ENCODE peak calls at places on chromosomes 1 and 21, in ten cellular contexts. A is left lung, X is esophagus squamous epithelium, R is stomach, M is lung, O is sigmoid colon, Y is fibroblast of mammary gland, P is prostate gland, V is AG04450, K is AG04449. H is an unnamed sample.

GRCh38 chr1:222310830-222311229 is 237.1 kb downstream of the HHIPL2 start:
- DNase-seq in R (no peak), K (no peak), Y (no peak), A (no peak), X (no peak), O (no peak), M (no peak), V (no peak), P (no peak), H (no peak)

GRCh38 chr1:89519779-89520358 is 4.8 kb upstream of the LRRC8B start:
- DNase-seq in P (peak; percentile 19), V (no peak), A (no peak), K (no peak), X (no peak), O (no peak), Y (peak; percentile 66), M (no peak), R (no peak), H (peak; percentile 43)

GRCh38 chr21:24716306-24716918 is 890.9 kb downstream of the MRPL39 start:
- DNase-seq in V (no peak), M (no peak), X (no peak), K (peak; percentile 14), P (no peak), O (no peak), A (no peak), R (no peak), Y (no peak), H (peak; percentile 0)

GRCh38 chr1:235997049-235997448 is 67.8 kb downstream of the NID1 start:
- DNase-seq in V (no peak), X (no peak), P (no peak), A (no peak), K (no peak), R (no peak), Y (no peak), M (no peak), O (no peak), H (no peak)

GRCh38 chr1:24555591-24556413 is at the start of gene NCMAP:
- DNase-seq in A (peak; percentile 52), O (no peak), K (no peak), R (peak; percentile 88), X (no peak), P (peak; percentile 56), Y (no peak), V (no peak), M (peak; percentile 65), H (no peak)

GRCh38 chr1:43691871-43692815 is 15.2 kb upstream of the ST3GAL3 start:
- DNase-seq in Y (no peak), A (no peak), O (no peak), R (no peak), P (no peak), K (no peak), V (no peak), M (no peak), X (no peak), H (no peak)

GRCh38 chr1:47262787-47263413 is 30.9 kb upstream of the TAL1 start:
- DNase-seq in P (peak; percentile 21), R (peak; percentile 44), O (no peak), V (no peak), M (peak; percentile 45), Y (peak; percentile 54), K (no peak), A (no peak), X (no peak), H (peak; percentile 32)

GRCh38 chr1:226678701-226679100 is 60.4 kb downstream of the ITPKB start:
- DNase-seq in K (no peak), M (no peak), V (no peak), A (no peak), X (no peak), Y (no peak), R (no peak), P (no peak), O (peak; percentile 65), H (no peak)

GRCh38 chr1:10889628-10890353 is 93.3 kb upstream of the CASZ1 start:
- DNase-seq in K (no peak), A (no peak), V (no peak), R (no peak), M (no peak), X (no peak), O (no peak), Y (no peak), P (no peak), H (no peak)

GRCh38 chr21:43816611-43817071 is 27.3 kb downstream of the RRP1 start:
- DNase-seq in K (no peak), P (no peak), R (no peak), V (no peak), M (no peak), A (no peak), O (no peak), X (no peak), Y (no peak), H (no peak)

DNA sequence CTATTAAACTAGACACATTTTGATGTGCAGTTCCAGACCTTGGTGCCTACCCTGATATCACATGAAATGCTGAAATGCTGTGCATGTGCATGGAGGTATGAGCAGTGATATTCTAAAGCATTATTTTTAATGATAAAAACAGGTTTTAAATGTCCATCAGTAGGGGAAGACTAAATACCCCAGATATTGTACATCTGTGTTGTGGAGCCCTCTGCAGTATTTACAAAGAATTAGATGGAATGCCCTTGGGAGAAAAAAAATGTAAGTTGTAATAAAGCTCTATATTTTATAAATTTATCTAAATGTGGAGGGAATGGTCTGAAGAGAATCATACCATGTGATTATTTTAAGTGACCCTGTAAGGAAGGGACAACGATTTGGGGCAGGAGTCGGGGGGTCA is 39.1 kb upstream of the IGSF5 start:
- DNase-seq in K (no peak), Y (no peak), X (no peak), A (no peak), V (no peak), R (no peak), M (no peak), O (no peak), P (no peak), H (peak; percentile 31)
- TF ChIP-seq CTCF in K (no peak), Y (peak; percentile 18), X (no peak), A (no peak), V (peak; percentile 35), R (no peak), M (no peak), O (no peak), P (no peak), H (peak; percentile 26)

GRCh38 chr1:3170566-3171453 is 101.8 kb downstream of the PRDM16 start:
- DNase-seq in O (peak; percentile 94), X (no peak), A (peak; percentile 77), R (peak; percentile 91), Y (no peak), P (peak; percentile 80), M (peak; percentile 61), V (peak; percentile 2), K (no peak), H (peak; percentile 48)
- H3K4me3 ChIP-seq in O (peak overlapping the region; percentile 49), X (peak overlapping the region; percentile 36), A (peak overlapping the region; percentile 28), R (peak overlapping the region; percentile 41), Y (no peak overlapping the region), P (peak overlapping the region; percentile 19), M (no peak overlapping the region), V (peak overlapping the region; percentile 13), K (no peak overlapping the region), H (no peak overlapping the region)

GRCh38 chr1:90731382-90732050 is 14.4 kb upstream of the BARHL2 start:
- DNase-seq in X (no peak), A (no peak), R (no peak), V (no peak), M (no peak), Y (no peak), O (no peak), P (no peak), K (no peak), H (no peak)

GRCh38 chr1:90727917-90728655 is 11.0 kb upstream of the BARHL2 start:
- DNase-seq in M (no peak), Y (no peak), X (no peak), R (no peak), K (no peak), A (no peak), P (no peak), V (no peak), O (no peak), H (no peak)

GRCh38 chr1:90728656-90729257 is 11.7 kb upstream of the BARHL2 start:
- DNase-seq in A (no peak), M (no peak), Y (no peak), V (no peak), X (no peak), P (no peak), R (no peak), O (no peak), K (no peak), H (no peak)

GRCh38 chr1:90730247-90731022 is 13.3 kb upstream of the BARHL2 start:
- DNase-seq in V (no peak), A (no peak), M (no peak), X (no peak), K (no peak), P (no peak), O (no peak), Y (no peak), R (no peak), H (peak; percentile 20)

GRCh38 chr1:90729484-90730246 is 12.6 kb upstream of the BARHL2 start:
- DNase-seq in X (no peak), A (no peak), P (no peak), V (no peak), R (no peak), Y (no peak), K (no peak), O (no peak), M (no peak), H (no peak)
- TF ChIP-seq CTCF in X (peak; percentile 21), A (no peak), P (no peak), V (no peak), R (no peak), Y (peak; percentile 6), K (peak; percentile 2), O (no peak), M (no peak), H (peak; percentile 19)

DNA sequence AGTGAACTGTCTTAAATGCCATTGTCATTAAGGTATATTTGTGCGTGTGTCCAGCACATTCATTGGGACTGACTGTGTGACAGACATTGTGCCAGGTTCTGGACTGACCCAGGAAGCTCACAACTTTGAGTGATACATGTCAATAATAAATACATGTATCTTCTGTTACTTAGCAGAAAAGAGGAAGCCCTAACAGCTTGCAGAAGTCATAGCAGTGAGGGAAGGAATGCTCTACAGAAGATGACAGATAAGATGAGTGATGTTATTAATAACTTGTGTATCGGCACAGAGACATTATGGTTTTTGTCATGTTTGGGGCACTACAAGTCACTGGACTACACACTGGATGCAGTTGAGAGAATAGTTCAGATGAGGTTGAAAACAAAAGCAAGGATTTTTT is 1.2 kb upstream of the SRSF11 start:
- DNase-seq in Y (no peak), V (no peak), O (no peak), P (no peak), A (no peak), K (no peak), M (no peak), R (no peak), X (no peak), H (no peak)
- H3K4me3 ChIP-seq in Y (no peak overlapping the region), V (no peak overlapping the region), O (no peak overlapping the region), P (no peak overlapping the region), A (peak overlapping the region; percentile 71), K (no peak overlapping the region), M (no peak overlapping the region), R (peak overlapping the region; percentile 65), X (no peak overlapping the region), H (no peak overlapping the region)

GRCh38 chr1:192131914-192132313 is 26.3 kb upstream of the RGS18 start:
- DNase-seq in Y (no peak), X (no peak), K (no peak), R (no peak), A (no peak), V (no peak), O (no peak), M (no peak), P (no peak), H (no peak)
- TF ChIP-seq CTCF in Y (no peak), X (no peak), K (no peak), R (no peak), A (no peak), V (no peak), O (no peak), M (no peak), P (no peak), H (no peak)

H was measured in astrocyte of the spinal cord.